ENCODE peak calls at places on chromosomes 5 and 9, in nine cellular contexts. N is transverse colon, L is K562, X is sigmoid colon, Z is A549, V is ovary, B is esophagus muscularis mucosa, W is SK-N-SH, P is stomach. C is an unnamed sample.

GRCh38 chr5:140073296-140073695 is 30.2 kb upstream of the NRG2 start:
- DNase-seq in N (no peak), W (peak; percentile 32), Z (no peak), B (no peak), L (no peak), V (no peak), P (no peak), X (no peak), C (no peak)

GRCh38 chr5:77560677-77561263 is 68.7 kb upstream of the WDR41 start:
- DNase-seq in X (no peak), N (no peak), B (no peak), V (no peak), W (peak; percentile 40), Z (peak; percentile 60), P (no peak), L (peak; percentile 46), C (no peak)

GRCh38 chr9:22446950-22447606 is 454 bp downstream of the DMRTA1 start:
- DNase-seq in B (no peak), W (peak; percentile 60), V (peak; percentile 39), P (peak; percentile 69), N (peak; percentile 65), L (no peak), Z (peak; percentile 83), X (peak; percentile 72), C (peak; percentile 6)

GRCh38 chr5:54986269-54986654 is 869 bp upstream of the ESM1 start:
- DNase-seq in L (no peak), B (no peak), W (no peak), P (no peak), X (no peak), Z (no peak), N (no peak), V (no peak), C (no peak)

GRCh38 chr9:134644715-134645606 is 3.4 kb downstream of the COL5A1 start:
- DNase-seq in N (peak; percentile 60), P (peak; percentile 39), W (peak; percentile 81), Z (peak; percentile 84), L (peak; percentile 44), V (peak; percentile 84), B (peak; percentile 96), X (peak; percentile 93), C (peak; percentile 78)

GRCh38 chr5:169347786-169348185 is 46.8 kb upstream of the SLIT3 start:
- DNase-seq in B (no peak), W (no peak), X (no peak), Z (no peak), N (no peak), L (no peak), P (no peak), V (no peak), C (no peak)

GRCh38 chr9:121807918-121808278 is 156.5 kb downstream of the DAB2IP start:
- DNase-seq in W (no peak), N (no peak), Z (no peak), X (no peak), B (no peak), L (no peak), V (no peak), P (no peak), C (peak; percentile 13)

GRCh38 chr5:14185336-14186131 is 42.4 kb downstream of the TRIO start:
- DNase-seq in L (no peak), W (no peak), V (no peak), X (no peak), Z (peak; percentile 77), N (no peak), B (no peak), P (no peak), C (no peak)

GRCh38 chr9:91424403-91425176 is 958 bp upstream of the NFIL3 start:
- DNase-seq in W (peak; percentile 78), B (peak; percentile 98), V (peak; percentile 92), Z (peak; percentile 62), P (peak; percentile 80), X (peak; percentile 97), N (peak; percentile 87), L (peak; percentile 64), C (peak; percentile 90)
- TF ChIP-seq EP300 in W (no peak), B (peak; percentile 88), V (peak; percentile 70), Z (no peak), P (peak; percentile 90), X (peak; percentile 51), N (peak; percentile 86), L (no peak), C (peak; percentile 96)

GRCh38 chr9:5278486-5278885 is 26.0 kb downstream of the RLN2 start:
- DNase-seq in Z (no peak), P (no peak), W (no peak), N (no peak), X (no peak), B (no peak), L (no peak), V (no peak), C (no peak)

GRCh38 chr9:5269249-5269715 is 35.2 kb downstream of the RLN2 start:
- DNase-seq in P (no peak), B (no peak), N (no peak), W (no peak), Z (no peak), V (no peak), X (no peak), L (no peak), C (no peak)

DNA sequence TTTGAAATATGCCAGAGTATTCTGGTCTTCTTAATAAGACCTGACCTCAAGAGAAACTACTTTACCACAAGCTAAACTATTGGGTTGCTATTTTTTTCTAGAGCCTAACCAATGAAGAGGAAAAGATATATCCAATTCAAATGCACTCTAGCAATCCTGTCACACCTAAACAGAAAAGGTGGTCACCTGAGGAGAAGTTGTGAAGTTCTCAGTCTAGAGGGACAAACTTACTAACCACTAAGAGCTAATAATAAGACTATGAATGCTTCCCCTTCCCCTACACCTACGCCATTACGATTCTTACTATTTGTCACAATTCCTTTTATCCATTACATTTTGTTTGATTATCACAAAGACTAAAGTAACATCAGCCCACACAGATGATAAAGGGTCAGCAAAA is 29.7 kb downstream of the RLN2 start:
- DNase-seq in W (no peak), X (no peak), L (no peak), V (no peak), P (no peak), Z (no peak), B (no peak), N (no peak), C (no peak)
- TF ChIP-seq EP300 in W (no peak), X (no peak), L (no peak), V (no peak), P (no peak), Z (no peak), B (no peak), N (no peak), C (no peak)

GRCh38 chr5:109410389-109411174 is 808 bp upstream of the PJA2 start:
- DNase-seq in B (no peak), L (peak; percentile 69), X (peak; percentile 89), P (peak; percentile 76), Z (peak; percentile 83), W (peak; percentile 48), V (peak; percentile 87), N (peak; percentile 87), C (peak; percentile 68)

GRCh38 chr5:109411175-109411514 is 1.4 kb upstream of the PJA2 start:
- DNase-seq in X (no peak), L (no peak), B (no peak), Z (no peak), W (no peak), P (no peak), N (no peak), V (no peak), C (no peak)

GRCh38 chr5:109412981-109413402 is 3.2 kb upstream of the PJA2 start:
- DNase-seq in X (no peak), N (no peak), B (no peak), W (no peak), L (no peak), Z (no peak), P (no peak), V (no peak), C (no peak)

GRCh38 chr5:109409844-109410388 is at the start of gene PJA2:
- DNase-seq in V (peak; percentile 99), Z (peak; percentile 100), B (peak; percentile 100), L (peak; percentile 97), P (peak; percentile 97), W (peak; percentile 91), X (peak; percentile 100), N (peak; percentile 98), C (peak; percentile 98)

DNA sequence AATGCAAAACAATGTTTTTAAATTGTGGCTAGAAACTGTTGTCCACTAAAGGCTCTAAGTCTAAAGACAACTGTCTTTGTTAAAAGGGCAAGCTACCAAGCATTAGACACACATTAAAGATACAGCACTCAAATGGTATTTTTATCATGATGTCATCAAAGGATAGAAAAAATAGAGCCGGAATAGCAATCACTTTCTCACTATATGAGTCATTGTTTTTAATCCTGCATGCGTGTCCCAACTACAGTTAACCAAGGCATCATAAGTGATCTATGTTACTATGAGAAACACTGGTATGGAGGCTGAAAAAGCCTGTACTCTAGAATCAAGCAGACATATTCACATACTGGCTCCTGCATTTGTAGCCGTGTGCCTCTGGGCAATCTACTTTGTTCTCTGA is 1.9 kb upstream of the PJA2 start:
- DNase-seq in P (no peak), N (no peak), W (no peak), B (no peak), Z (peak; percentile 24), L (peak; percentile 25), X (no peak), V (no peak), C (no peak)
- TF ChIP-seq EP300 in P (no peak), N (no peak), W (no peak), B (no peak), Z (no peak), L (no peak), X (no peak), V (peak; percentile 14), C (no peak)

GRCh38 chr9:29233193-29233592 is 1659.9 kb upstream of the C9orf72 start:
- DNase-seq in X (no peak), P (no peak), Z (no peak), N (no peak), W (no peak), L (no peak), V (no peak), B (no peak), C (no peak)
- TF ChIP-seq EP300 in X (no peak), P (no peak), Z (no peak), N (no peak), W (no peak), L (no peak), V (no peak), B (no peak), C (no peak)